ENCODE peak calls at places on chromosomes 4 and X, in five cellular contexts. D is CD4-positive, alpha-beta T cell; H is CD8-positive, alpha-beta memory T cell; F is naive thymus-derived CD4-positive, alpha-beta T cell; S is effector memory CD4-positive, alpha-beta T cell. Y is an unnamed sample.

GRCh38 chr4:159856451-159856850 is 753.6 kb downstream of the RAPGEF2 start:
- DNase-seq in D (no peak), H (no peak), F (no peak), S (no peak), Y (peak; percentile 3)

GRCh38 chr4:52911684-52912294 is 49.7 kb downstream of the RASL11B start:
- DNase-seq in D (peak; percentile 36), H (peak; percentile 46), F (peak; percentile 58), S (peak; percentile 22), Y (peak; percentile 86)

GRCh38 chr4:40910706-40911105 is 161.0 kb downstream of the NSUN7 start:
- DNase-seq in D (no peak), H (no peak), F (no peak), S (no peak), Y (no peak)

GRCh38 chr4:67446811-67447210 is 98.5 kb downstream of the CENPC start:
- DNase-seq in D (no peak), H (no peak), F (no peak), S (no peak), Y (no peak)

GRCh38 chr4:98565646-98566403 is 92.6 kb downstream of the TSPAN5 start:
- DNase-seq in D (no peak), H (no peak), F (no peak), S (no peak), Y (peak; percentile 72)

GRCh38 chr4:126748736-126749135 is 884.0 kb upstream of the INTU start:
- DNase-seq in D (no peak), H (no peak), F (no peak), S (no peak), Y (no peak)

GRCh38 chr4:10667651-10668341 is 16.8 kb downstream of the CLNK start:
- DNase-seq in D (no peak), H (no peak), F (no peak), S (no peak), Y (no peak)

GRCh38 chr4:100299441-100299840 is 109.2 kb upstream of the DDIT4L start:
- DNase-seq in D (no peak), H (no peak), F (no peak), S (no peak), Y (no peak)

GRCh38 chrX:153897899-153898298 is 6.6 kb upstream of the AVPR2 start:
- DNase-seq in D (no peak), H (no peak), F (no peak), S (no peak), Y (no peak)

GRCh38 chr4:23038626-23039245 is 346.0 kb downstream of the GBA3 start:
- DNase-seq in D (no peak), H (no peak), F (no peak), S (no peak), Y (no peak)

GRCh38 chrX:153640736-153641574 is 6.0 kb upstream of the DUSP9 start:
- DNase-seq in D (no peak), H (no peak), F (no peak), S (no peak), Y (no peak)

GRCh38 chr4:183700407-183700806 is 41.3 kb downstream of the TRAPPC11 start:
- DNase-seq in D (no peak), H (no peak), F (no peak), S (no peak), Y (no peak)

GRCh38 chrX:82041034-82041433 is 839.1 kb downstream of the SH3BGRL start:
- DNase-seq in D (no peak), H (no peak), F (no peak), S (no peak), Y (no peak)
- H3K9me3 ChIP-seq in D (no peaks in the 10 kb centered on the region), H (no peaks in the 10 kb centered on the region), F (no peaks in the 10 kb centered on the region), S (no peaks in the 10 kb centered on the region), Y (no peaks in the 10 kb centered on the region)

DNA sequence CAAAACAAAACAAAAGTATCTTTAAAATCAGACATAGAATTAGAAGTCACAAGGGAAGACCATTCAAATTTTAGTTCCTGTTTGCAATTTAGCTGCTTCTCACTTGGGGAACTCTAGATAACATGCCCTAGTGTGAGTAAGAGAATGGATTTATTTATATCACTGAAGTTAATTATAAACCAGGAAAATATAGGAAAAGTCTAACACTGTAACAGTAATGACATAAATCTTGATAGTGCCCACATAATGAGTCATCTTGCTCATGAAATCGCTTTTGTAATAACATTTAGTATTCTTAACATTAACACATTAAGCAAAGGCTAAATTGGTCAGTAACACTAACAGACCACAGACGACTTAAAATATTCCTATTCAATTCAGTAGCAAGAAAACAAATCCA is 710.7 kb downstream of the STPG2 start:
- DNase-seq in D (no peak), H (no peak), F (no peak), S (no peak), Y (no peak)
- H3K9me3 ChIP-seq in D (no peaks in the 10 kb centered on the region), H (no peaks in the 10 kb centered on the region), F (no peaks in the 10 kb centered on the region), S (no peaks in the 10 kb centered on the region), Y (no peaks in the 10 kb centered on the region)

GRCh38 chr4:103199009-103199408 is 866 bp upstream of the CENPE start:
- DNase-seq in D (no peak), H (no peak), F (no peak), S (no peak), Y (no peak)
- H3K9me3 ChIP-seq in D (no peaks in the 10 kb centered on the region), H (no peaks in the 10 kb centered on the region), F (no peaks in the 10 kb centered on the region), S (no peaks in the 10 kb centered on the region), Y (no peaks in the 10 kb centered on the region)

GRCh38 chrX:152024710-152025109 is 50.2 kb upstream of the GABRE start:
- DNase-seq in D (no peak), H (no peak), F (no peak), S (no peak), Y (no peak)

GRCh38 chrX:152020895-152021294 is 46.4 kb upstream of the GABRE start:
- DNase-seq in D (no peak), H (no peak), F (no peak), S (no peak), Y (no peak)

GRCh38 chrX:152028611-152029010 is 54.1 kb upstream of the GABRE start:
- DNase-seq in D (no peak), H (no peak), F (no peak), S (no peak), Y (no peak)

GRCh38 chrX:152025656-152026440 is 51.4 kb upstream of the GABRE start:
- DNase-seq in D (no peak), H (no peak), F (no peak), S (no peak), Y (peak; percentile 29)
- H3K9me3 ChIP-seq in D (no peaks in the 10 kb centered on the region), H (no peaks in the 10 kb centered on the region), F (no peaks in the 10 kb centered on the region), S (no peaks in the 10 kb centered on the region), Y (no peaks in the 10 kb centered on the region)

GRCh38 chr4:58081356-58081755 is 971.2 kb upstream of the IGFBP7 start:
- DNase-seq in D (no peak), H (no peak), F (no peak), S (no peak), Y (no peak)

GRCh38 chr4:58074382-58074781 is 964.2 kb upstream of the IGFBP7 start:
- DNase-seq in D (no peak), H (no peak), F (no peak), S (no peak), Y (no peak)

GRCh38 chr4:58075724-58076123 is 965.5 kb upstream of the IGFBP7 start:
- DNase-seq in D (no peak), H (no peak), F (no peak), S (no peak), Y (no peak)
- H3K9me3 ChIP-seq in D (no peaks in the 10 kb centered on the region), H (no peaks in the 10 kb centered on the region), F (no peaks in the 10 kb centered on the region), S (no peaks in the 10 kb centered on the region), Y (no peaks in the 10 kb centered on the region)

DNA sequence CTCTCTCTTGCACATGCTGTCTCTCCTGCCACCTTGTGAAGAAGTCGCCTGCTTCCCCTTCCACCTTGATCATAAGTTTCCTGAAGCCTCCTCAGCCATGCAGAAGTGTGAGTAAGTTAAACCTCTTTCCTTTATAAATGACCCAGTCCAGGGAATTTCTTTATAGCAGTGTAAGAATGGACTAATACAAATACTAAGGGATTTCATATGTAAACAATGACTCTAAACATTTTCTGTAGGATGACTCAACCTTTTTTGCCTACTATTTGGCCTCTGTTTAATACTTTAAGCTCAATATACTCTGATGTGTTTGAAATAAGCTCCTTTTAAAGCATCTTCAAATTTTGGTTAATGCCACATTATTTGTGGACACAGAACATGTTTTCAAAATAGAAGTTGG is 813.5 kb upstream of the SLIT2 start:
- DNase-seq in D (no peak), H (no peak), F (no peak), S (no peak), Y (no peak)
- H3K9me3 ChIP-seq in D (peaks cover 10% of the 10 kb centered on the region), H (no peaks in the 10 kb centered on the region), F (no peaks in the 10 kb centered on the region), S (peaks cover 6% of the 10 kb centered on the region), Y (no peaks in the 10 kb centered on the region)

DNA sequence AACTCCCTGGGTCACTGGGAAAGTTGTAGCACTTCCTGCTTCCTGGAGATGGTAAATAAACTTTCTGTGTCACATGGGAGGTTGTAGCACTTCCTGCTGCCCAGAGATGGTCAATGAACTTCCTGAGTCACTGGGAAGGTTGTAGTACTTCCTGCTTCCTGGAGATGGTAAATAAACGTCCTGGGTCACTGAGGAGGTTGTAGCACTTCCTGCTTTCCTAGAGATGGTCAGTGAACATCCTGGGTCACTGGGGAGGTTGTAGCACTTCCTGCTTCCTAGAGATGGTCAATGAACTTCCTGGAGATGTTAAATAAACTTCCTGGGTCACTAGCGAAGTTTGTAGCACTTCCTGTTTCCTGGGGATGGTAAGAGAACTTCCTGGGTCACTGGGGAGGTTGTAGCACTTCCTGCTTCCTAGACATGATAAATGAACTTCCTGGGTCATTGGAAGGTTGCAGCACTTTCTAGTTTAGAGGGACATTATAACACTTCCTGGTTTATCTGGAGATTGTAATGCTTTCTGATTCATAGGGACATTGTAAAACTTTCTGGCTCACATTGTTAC is 62.3 kb upstream of the CD99 start:
- DNase-seq in D (peak; percentile 17), H (no peak), F (peak; percentile 12), S (peak; percentile 21), Y (peak; percentile 55)
- H3K9me3 ChIP-seq in D (peaks cover 20% of the 10 kb centered on the region), H (peaks cover 23% of the 10 kb centered on the region), F (peaks cover 12% of the 10 kb centered on the region), S (peaks cover 5% of the 10 kb centered on the region), Y (peaks cover 10% of the 10 kb centered on the region)